ENCODE peak calls at places on chromosome 18, in four cellular contexts. J is thoracic aorta, F is HT-29, X is iris pigment epithelial cell. Q is an unnamed sample.

GRCh38 chr18:59744271-59744721 is 47.1 kb upstream of the CCBE1 start:
- DNase-seq in X (peak), J (no peak), F (no peak), Q (no peak)

GRCh38 chr18:33906046-33906445 is 318.7 kb downstream of the NOL4 start:
- DNase-seq in F (no peak), X (peak), J (no peak), Q (no peak)

GRCh38 chr18:26992920-26993319 is 127.4 kb upstream of the AQP4 start:
- DNase-seq in J (no peak), X (no peak), F (no peak), Q (no peak)

GRCh38 chr18:34697891-34698290 is 12.2 kb upstream of the DTNA start:
- DNase-seq in X (no peak), J (no peak), F (no peak), Q (no peak)

GRCh38 chr18:51171208-51171607 is 26.3 kb downstream of the MEX3C start:
- DNase-seq in J (no peak), F (no peak), X (no peak), Q (no peak)

GRCh38 chr18:4878480-4878879 is 318.6 kb downstream of the AKAIN1 start:
- DNase-seq in J (no peak), F (no peak), X (no peak), Q (no peak)

GRCh38 chr18:48715651-48716354 is 177.0 kb downstream of the CTIF start:
- DNase-seq in J (no peak), F (peak), X (no peak), Q (no peak)

GRCh38 chr18:46727177-46727576 is 29.7 kb downstream of the ST8SIA5 start:
- DNase-seq in X (no peak), J (no peak), F (no peak), Q (no peak)

GRCh38 chr18:67590571-67591141 is 74.1 kb upstream of the DSEL start:
- DNase-seq in J (no peak), X (peak), F (peak), Q (no peak)

GRCh38 chr18:45379903-45380302 is 235.4 kb upstream of the SLC14A2 start:
- DNase-seq in J (no peak), X (no peak), F (no peak), Q (no peak)

GRCh38 chr18:24663026-24663425 is 202.6 kb downstream of the HRH4 start:
- DNase-seq in X (no peak), F (no peak), J (no peak), Q (no peak)

GRCh38 chr18:79852561-79853302 is 55.0 kb downstream of the KCNG2 start:
- DNase-seq in X (no peak), F (no peak), J (no peak), Q (no peak)

GRCh38 chr18:48613589-48613988 is 74.8 kb downstream of the CTIF start:
- DNase-seq in F (no peak), J (peak), X (no peak), Q (no peak)

GRCh38 chr18:354456-354855 is 86.6 kb upstream of the THOC1 start:
- DNase-seq in F (no peak), X (no peak), J (no peak), Q (no peak)

GRCh38 chr18:8520266-8520665 is 89.0 kb upstream of the RAB12 start:
- DNase-seq in F (no peak), X (no peak), J (no peak), Q (no peak)

GRCh38 chr18:13137939-13138821 is 80.4 kb upstream of the LDLRAD4 start:
- DNase-seq in F (peak), J (no peak), X (no peak), Q (peak)

GRCh38 chr18:49933530-49933929 is 120.2 kb upstream of the ACAA2 start:
- DNase-seq in F (no peak), X (peak), J (no peak), Q (no peak)

GRCh38 chr18:26386421-26386820 is 160.2 kb downstream of the TAF4B start:
- DNase-seq in J (no peak), X (peak), F (peak), Q (no peak)

GRCh38 chr18:58349650-58350049 is 279.2 kb downstream of the ALPK2 start:
- DNase-seq in J (no peak), X (no peak), F (no peak), Q (no peak)

GRCh38 chr18:69628774-69629359 is 228.2 kb downstream of the DOK6 start:
- DNase-seq in J (no peak), F (no peak), X (no peak), Q (no peak)

GRCh38 chr18:48391863-48392262 is 17.3 kb downstream of the ZBTB7C start:
- DNase-seq in F (no peak), J (no peak), X (no peak), Q (no peak)

GRCh38 chr18:77066689-77067088 is 65.9 kb downstream of the MBP start:
- DNase-seq in X (no peak), J (no peak), F (no peak), Q (no peak)

GRCh38 chr18:31206787-31207381 is 44.2 kb upstream of the DSC1 start:
- DNase-seq in F (peak), J (peak), X (no peak), Q (no peak)

GRCh38 chr18:22667616-22668422 is 250.1 kb upstream of the CTAGE1 start:
- DNase-seq in F (peak), J (no peak), X (peak), Q (no peak)

GRCh38 chr18:72799106-72799505 is 68.7 kb downstream of the NETO1 start:
- DNase-seq in J (no peak), X (no peak), F (no peak), Q (no peak)

GRCh38 chr18:76262956-76263955 is 231.8 kb downstream of the ZNF516 start:
- DNase-seq in F (no peak), J (no peak), X (no peak), Q (no peak)

GRCh38 chr18:10797882-10798281 is 272.1 kb downstream of the NAPG start:
- DNase-seq in J (no peak), X (peak), F (no peak), Q (no peak)

GRCh38 chr18:2889761-2890192 is 43.0 kb downstream of the EMILIN2 start:
- DNase-seq in X (no peak), F (peak), J (no peak), Q (no peak)

GRCh38 chr18:48921305-48922202 is 29.2 kb downstream of the SMAD7 start:
- DNase-seq in J (no peak), F (no peak), X (no peak), Q (no peak)

GRCh38 chr18:75218524-75218923 is 7.9 kb downstream of the TSHZ1 start:
- DNase-seq in X (no peak), J (no peak), F (peak), Q (no peak)

GRCh38 chr18:62485684-62486083 is 37.1 kb upstream of the ZCCHC2 start:
- DNase-seq in F (peak), X (peak), J (no peak), Q (no peak)